ENCODE peak calls at places on chromosomes 3 and 15, in four cellular contexts. One of them, this sample, is unnamed.

GRCh38 chr3:58383476-58383875 is 50.2 kb downstream of the PDHB start:
- DNase-seq in GM12878: no peak
- DNase-seq in K562: no peak
- DNase-seq in GM12891: no peak
- DNase-seq in this sample: no peak

GRCh38 chr3:31251083-31251482 is 281.6 kb upstream of the STT3B start:
- DNase-seq in GM12878: no peak
- DNase-seq in K562: no peak
- DNase-seq in GM12891: no peak
- DNase-seq in this sample: no peak

GRCh38 chr3:152104847-152105415 is 163.8 kb upstream of the MBNL1 start:
- DNase-seq in GM12878: no peak
- DNase-seq in K562: no peak
- DNase-seq in GM12891: no peak
- DNase-seq in this sample: peak

GRCh38 chr3:49779378-49780079 is 6.8 kb downstream of the IP6K1 start:
- DNase-seq in GM12878: no peak
- DNase-seq in K562: no peak
- DNase-seq in GM12891: no peak
- DNase-seq in this sample: no peak

GRCh38 chr3:134754768-134755559 is 40.1 kb upstream of the EPHB1 start:
- DNase-seq in GM12878: no peak
- DNase-seq in K562: peak
- DNase-seq in GM12891: peak
- DNase-seq in this sample: peak

GRCh38 chr3:16429086-16429485 is 84.4 kb downstream of the RFTN1 start:
- DNase-seq in GM12878: no peak
- DNase-seq in K562: no peak
- DNase-seq in GM12891: no peak
- DNase-seq in this sample: no peak

GRCh38 chr15:99644913-99645549 is 79.2 kb downstream of the MEF2A start:
- DNase-seq in GM12878: no peak
- DNase-seq in K562: no peak
- DNase-seq in GM12891: no peak
- DNase-seq in this sample: no peak

GRCh38 chr15:59329570-59330350 is 42.9 kb downstream of the MYO1E start:
- DNase-seq in GM12878: no peak
- DNase-seq in K562: no peak
- DNase-seq in GM12891: no peak
- DNase-seq in this sample: no peak

GRCh38 chr3:135784557-135784956 is 181.0 kb upstream of the PPP2R3A start:
- DNase-seq in GM12878: peak
- DNase-seq in K562: no peak
- DNase-seq in GM12891: peak
- DNase-seq in this sample: peak

GRCh38 chr3:37909067-37909911 is 47.6 kb downstream of the CTDSPL start:
- DNase-seq in GM12878: no peak
- DNase-seq in K562: no peak
- DNase-seq in GM12891: no peak
- DNase-seq in this sample: no peak

GRCh38 chr3:58471025-58471887 is 20.6 kb upstream of the KCTD6 start:
- DNase-seq in GM12878: no peak
- DNase-seq in K562: peak
- DNase-seq in GM12891: no peak
- DNase-seq in this sample: peak

GRCh38 chr15:50192164-50192563 is 10.2 kb downstream of the SLC27A2 start:
- DNase-seq in GM12878: no peak
- DNase-seq in K562: no peak
- DNase-seq in GM12891: no peak
- DNase-seq in this sample: no peak

GRCh38 chr15:69380100-69380725 is 33.9 kb upstream of the KIF23 start:
- DNase-seq in GM12878: no peak
- DNase-seq in K562: peak
- DNase-seq in GM12891: no peak
- DNase-seq in this sample: no peak

GRCh38 chr15:31148622-31149505 is 47.3 kb upstream of the TRPM1 start:
- DNase-seq in GM12878: no peak
- DNase-seq in K562: no peak
- DNase-seq in GM12891: no peak
- DNase-seq in this sample: no peak

GRCh38 chr3:175002732-175003143 is 143.6 kb downstream of the NAALADL2 start:
- DNase-seq in GM12878: no peak
- DNase-seq in K562: no peak
- DNase-seq in GM12891: no peak
- DNase-seq in this sample: no peak

GRCh38 chr3:187746059-187746453 is 788 bp upstream of the BCL6 start:
- DNase-seq in GM12878: no peak
- DNase-seq in K562: no peak
- DNase-seq in GM12891: no peak
- DNase-seq in this sample: no peak

GRCh38 chr15:32905481-32905880 is 187.7 kb downstream of the GREM1 start:
- DNase-seq in GM12878: no peak
- DNase-seq in K562: no peak
- DNase-seq in GM12891: no peak
- DNase-seq in this sample: no peak

GRCh38 chr3:143256416-143256815 is 136.8 kb downstream of the CHST2 start:
- DNase-seq in GM12878: no peak
- DNase-seq in K562: no peak
- DNase-seq in GM12891: no peak
- DNase-seq in this sample: no peak

GRCh38 chr3:18114894-18115293 is 310.2 kb downstream of the SATB1 start:
- DNase-seq in GM12878: no peak
- DNase-seq in K562: no peak
- DNase-seq in GM12891: no peak
- DNase-seq in this sample: no peak

GRCh38 chr3:29853841-29854397 is 573.0 kb downstream of the RBMS3 start:
- DNase-seq in GM12878: no peak
- DNase-seq in K562: no peak
- DNase-seq in GM12891: no peak
- DNase-seq in this sample: no peak

GRCh38 chr3:69306239-69307185 is 79.4 kb downstream of the FRMD4B start:
- DNase-seq in GM12878: no peak
- DNase-seq in K562: peak
- DNase-seq in GM12891: no peak
- DNase-seq in this sample: peak

GRCh38 chr3:124246949-124247348 is 255.0 kb upstream of the ROPN1 start:
- DNase-seq in GM12878: no peak
- DNase-seq in K562: peak
- DNase-seq in GM12891: no peak
- DNase-seq in this sample: peak

GRCh38 chr15:77393471-77393840 is 26.4 kb downstream of the PEAK1 start:
- DNase-seq in GM12878: no peak
- DNase-seq in K562: no peak
- DNase-seq in GM12891: no peak
- DNase-seq in this sample: no peak

GRCh38 chr15:93997071-93997658 is 234.2 kb upstream of the MCTP2 start:
- DNase-seq in GM12878: no peak
- DNase-seq in K562: no peak
- DNase-seq in GM12891: no peak
- DNase-seq in this sample: no peak

GRCh38 chr3:48686538-48687219 is 964 bp upstream of the NCKIPSD start:
- DNase-seq in GM12878: no peak
- DNase-seq in K562: no peak
- DNase-seq in GM12891: no peak
- DNase-seq in this sample: no peak

GRCh38 chr15:63402498-63403253 is 21.0 kb upstream of the CA12 start:
- DNase-seq in GM12878: no peak
- DNase-seq in K562: peak
- DNase-seq in GM12891: no peak
- DNase-seq in this sample: no peak

GRCh38 chr15:44097552-44097951 is 97.5 kb downstream of the FRMD5 start:
- DNase-seq in GM12878: no peak
- DNase-seq in K562: no peak
- DNase-seq in GM12891: no peak
- DNase-seq in this sample: no peak

GRCh38 chr15:44101286-44101685 is 93.8 kb downstream of the FRMD5 start:
- DNase-seq in GM12878: no peak
- DNase-seq in K562: no peak
- DNase-seq in GM12891: no peak
- DNase-seq in this sample: no peak

GRCh38 chr15:44099671-44100070 is 95.4 kb downstream of the FRMD5 start:
- DNase-seq in GM12878: no peak
- DNase-seq in K562: no peak
- DNase-seq in GM12891: no peak
- DNase-seq in this sample: no peak

GRCh38 chr15:44101944-44102343 is 93.1 kb downstream of the FRMD5 start:
- DNase-seq in GM12878: no peak
- DNase-seq in K562: no peak
- DNase-seq in GM12891: no peak
- DNase-seq in this sample: no peak

GRCh38 chr15:44102675-44103254 is 92.3 kb downstream of the FRMD5 start:
- DNase-seq in GM12878: no peak
- DNase-seq in K562: no peak
- DNase-seq in GM12891: no peak
- DNase-seq in this sample: no peak
- TF ChIP-seq POLR2AphosphoS5 in GM12878: no peak
- TF ChIP-seq POLR2AphosphoS5 in K562: no peak
- TF ChIP-seq POLR2AphosphoS5 in GM12891: no peak
- TF ChIP-seq POLR2AphosphoS5 in this sample: no peak

GRCh38 chr3:185362850-185363661 is at the start of gene MAP3K13:
- DNase-seq in GM12878: peak
- DNase-seq in K562: peak
- DNase-seq in GM12891: peak
- DNase-seq in this sample: peak

GRCh38 chr3:185363662-185364203 is 797 bp downstream of the MAP3K13 start:
- DNase-seq in GM12878: no peak
- DNase-seq in K562: no peak
- DNase-seq in GM12891: no peak
- DNase-seq in this sample: no peak

GRCh38 chr3:185365281-185366211 is 2.6 kb downstream of the MAP3K13 start:
- DNase-seq in GM12878: no peak
- DNase-seq in K562: no peak
- DNase-seq in GM12891: no peak
- DNase-seq in this sample: no peak

GRCh38 chr3:185366913-185367312 is 4.0 kb downstream of the MAP3K13 start:
- DNase-seq in GM12878: no peak
- DNase-seq in K562: no peak
- DNase-seq in GM12891: no peak
- DNase-seq in this sample: no peak

DNA sequence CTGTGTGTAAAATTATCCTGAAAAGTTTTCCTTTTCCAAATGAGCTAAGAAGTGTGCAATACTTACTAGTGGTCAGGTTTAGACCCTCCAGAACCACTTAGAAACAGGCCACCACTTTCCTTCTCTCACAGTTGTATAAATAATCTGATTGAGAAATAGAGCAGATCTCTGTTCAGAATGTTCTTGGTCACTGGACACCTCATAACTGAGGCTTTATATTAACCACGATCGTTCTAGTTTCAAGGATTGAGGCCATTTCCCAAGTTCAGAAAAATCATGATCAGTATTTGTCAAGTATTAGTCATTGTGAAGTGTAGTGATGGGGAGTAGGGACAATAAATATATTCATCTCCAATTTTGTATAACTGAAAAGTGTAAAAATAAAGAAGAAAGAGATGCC is 1.0 kb upstream of the MAP3K13 start:
- DNase-seq in GM12878: no peak
- DNase-seq in K562: no peak
- DNase-seq in GM12891: no peak
- DNase-seq in this sample: no peak
- TF ChIP-seq SPI1 in GM12878: no peak
- TF ChIP-seq SPI1 in K562: no peak
- TF ChIP-seq SPI1 in GM12891: no peak
- TF ChIP-seq SPI1 in this sample: no peak

GRCh38 chr3:10319804-10320203 is 1.1 kb downstream of the SEC13 start:
- DNase-seq in GM12878: no peak
- DNase-seq in K562: no peak
- DNase-seq in GM12891: no peak
- DNase-seq in this sample: no peak

GRCh38 chr3:10317311-10317960 is 3.5 kb downstream of the SEC13 start:
- DNase-seq in GM12878: no peak
- DNase-seq in K562: no peak
- DNase-seq in GM12891: no peak
- DNase-seq in this sample: no peak

GRCh38 chr3:10317961-10318350 is 3.0 kb downstream of the SEC13 start:
- DNase-seq in GM12878: no peak
- DNase-seq in K562: no peak
- DNase-seq in GM12891: no peak
- DNase-seq in this sample: no peak

GRCh38 chr3:10320320-10320677 is 613 bp downstream of the SEC13 start:
- DNase-seq in GM12878: no peak
- DNase-seq in K562: no peak
- DNase-seq in GM12891: no peak
- DNase-seq in this sample: no peak

GRCh38 chr3:10319251-10319650 is 1.7 kb downstream of the SEC13 start:
- DNase-seq in GM12878: no peak
- DNase-seq in K562: no peak
- DNase-seq in GM12891: no peak
- DNase-seq in this sample: no peak
- TF ChIP-seq POLR2AphosphoS5 in GM12878: no peak
- TF ChIP-seq POLR2AphosphoS5 in K562: no peak
- TF ChIP-seq POLR2AphosphoS5 in GM12891: no peak
- TF ChIP-seq POLR2AphosphoS5 in this sample: no peak

GRCh38 chr3:160796813-160797164 is 40.8 kb downstream of the PPM1L start:
- DNase-seq in GM12878: no peak
- DNase-seq in K562: no peak
- DNase-seq in GM12891: no peak
- DNase-seq in this sample: no peak

GRCh38 chr3:160804762-160805161 is 48.7 kb downstream of the PPM1L start:
- DNase-seq in GM12878: no peak
- DNase-seq in K562: no peak
- DNase-seq in GM12891: no peak
- DNase-seq in this sample: no peak

GRCh38 chr3:160806094-160806493 is 50.1 kb downstream of the PPM1L start:
- DNase-seq in GM12878: no peak
- DNase-seq in K562: no peak
- DNase-seq in GM12891: no peak
- DNase-seq in this sample: no peak

GRCh38 chr3:160797306-160797705 is 41.3 kb downstream of the PPM1L start:
- DNase-seq in GM12878: no peak
- DNase-seq in K562: no peak
- DNase-seq in GM12891: no peak
- DNase-seq in this sample: no peak

DNA sequence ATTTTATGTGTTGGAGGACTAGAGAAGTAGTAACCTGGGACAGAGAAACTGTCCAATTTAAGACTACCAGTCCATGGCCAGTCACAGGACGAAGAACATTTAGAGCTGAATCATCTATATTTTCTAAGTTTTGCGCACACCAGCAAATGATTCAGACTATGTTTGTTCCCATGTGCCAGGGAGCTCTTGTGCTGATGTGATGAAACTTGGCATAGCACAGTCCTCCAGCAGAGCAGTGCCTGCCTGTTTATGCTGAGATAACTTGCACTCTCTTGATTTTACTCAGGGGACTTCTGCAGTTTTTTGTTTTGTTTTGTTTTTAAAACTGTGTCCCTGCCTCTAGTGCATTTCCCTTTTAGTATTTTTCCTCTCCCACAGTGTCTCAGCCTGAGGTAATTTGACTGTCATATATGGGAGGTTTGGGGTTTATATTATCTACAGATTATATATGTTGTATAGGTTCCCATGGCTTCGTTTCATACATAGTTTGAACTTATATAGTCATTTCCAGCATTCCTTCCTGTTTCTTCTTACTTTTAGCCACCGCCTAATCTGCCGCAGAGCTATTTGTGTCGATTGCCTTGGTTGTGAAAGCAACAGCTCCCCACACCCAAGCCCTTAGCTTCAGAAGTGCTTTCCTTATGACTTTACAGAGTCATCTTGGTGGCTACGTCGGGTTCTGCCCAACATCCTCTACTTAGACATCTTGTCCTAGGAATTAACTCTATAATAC is 45.5 kb downstream of the PPM1L start:
- DNase-seq in GM12878: no peak
- DNase-seq in K562: no peak
- DNase-seq in GM12891: no peak
- DNase-seq in this sample: no peak
- TF ChIP-seq SPI1 in GM12878: no peak
- TF ChIP-seq SPI1 in K562: no peak
- TF ChIP-seq SPI1 in GM12891: no peak
- TF ChIP-seq SPI1 in this sample: no peak

This sample was measured in HL-60.